ENCODE peak calls at places on chromosome 15, in eight cellular contexts. J, G, R, Q, Y, A, M and E are unnamed samples.

GRCh38 chr15:45606413-45606812 is 19.2 kb downstream of the BLOC1S6 start:
- DNase-seq in Y (no peak), Q (no peak), A (no peak), R (peak; percentile 42), J (no peak), M (no peak), G (no peak), E (no peak)

GRCh38 chr15:65926459-65926858 is 57.2 kb downstream of the RAB11A start:
- DNase-seq in A (no peak), Q (no peak), Y (no peak), J (no peak), G (no peak), R (no peak), M (no peak), E (no peak)

GRCh38 chr15:50140097-50140496 is 21.1 kb upstream of the ATP8B4 start:
- DNase-seq in G (no peak), M (no peak), R (no peak), Y (no peak), A (no peak), Q (no peak), J (no peak), E (no peak)

GRCh38 chr15:80779658-80780415 is 667 bp downstream of the CEMIP start:
- DNase-seq in J (peak; percentile 66), Y (no peak), M (peak; percentile 6), Q (no peak), R (peak; percentile 50), G (no peak), A (peak; percentile 14), E (peak; percentile 18)

GRCh38 chr15:88376574-88377174 is 90.5 kb downstream of the MRPL46 start:
- DNase-seq in Y (no peak), J (peak; percentile 44), G (no peak), R (peak; percentile 39), M (no peak), Q (no peak), A (no peak), E (no peak)

GRCh38 chr15:83225449-83225848 is 17.8 kb upstream of the HDGFL3 start:
- DNase-seq in M (no peak), R (no peak), Q (no peak), J (no peak), G (no peak), Y (no peak), A (no peak), E (no peak)

GRCh38 chr15:44726568-44727461 is 9.5 kb upstream of the TRIM69 start:
- DNase-seq in A (no peak), R (peak; percentile 93), Q (peak; percentile 49), G (peak; percentile 81), M (peak; percentile 76), Y (peak; percentile 80), J (peak; percentile 95), E (peak; percentile 79)

GRCh38 chr15:73051402-73051810 is 857 bp upstream of the NEO1 start:
- DNase-seq in M (no peak), J (no peak), R (no peak), Q (peak; percentile 68), A (peak; percentile 74), Y (no peak), G (no peak), E (no peak)

GRCh38 chr15:93243573-93243972 is 154.6 kb upstream of the RGMA start:
- DNase-seq in Y (no peak), A (no peak), Q (no peak), J (no peak), R (no peak), G (no peak), M (no peak), E (no peak)

GRCh38 chr15:25543156-25543555 is 104.3 kb upstream of the UBE3A start:
- DNase-seq in R (peak; percentile 1), J (peak; percentile 2), M (no peak), A (no peak), Q (no peak), G (no peak), Y (no peak), E (no peak)

GRCh38 chr15:68431037-68431791 is 749 bp downstream of the ITGA11 start:
- DNase-seq in G (no peak), A (peak; percentile 65), J (no peak), R (peak; percentile 39), M (no peak), Q (peak; percentile 17), Y (no peak), E (no peak)

GRCh38 chr15:48112242-48112641 is 8.5 kb upstream of the SLC24A5 start:
- DNase-seq in R (peak; percentile 46), Q (no peak), A (no peak), M (peak; percentile 25), G (no peak), Y (no peak), J (peak; percentile 8), E (no peak)

GRCh38 chr15:57562220-57562769 is 29.4 kb upstream of the MYZAP start:
- DNase-seq in A (no peak), M (no peak), R (no peak), Y (no peak), Q (no peak), J (no peak), G (no peak), E (no peak)

GRCh38 chr15:79283252-79284048 is 928 bp downstream of the ANKRD34C start:
- DNase-seq in Y (no peak), J (peak; percentile 31), G (peak; percentile 18), Q (no peak), M (no peak), A (peak; percentile 24), R (peak; percentile 28), E (peak; percentile 18)

GRCh38 chr15:31267161-31268107 is 59.2 kb upstream of the KLF13 start:
- DNase-seq in R (no peak), Q (peak; percentile 32), Y (no peak), J (no peak), G (peak; percentile 2), M (no peak), A (no peak), E (no peak)

GRCh38 chr15:40118473-40118872 is 9.8 kb upstream of the BMF start:
- DNase-seq in G (no peak), M (no peak), J (no peak), A (no peak), R (no peak), Q (no peak), Y (no peak), E (no peak)

GRCh38 chr15:86661580-86661979 is 581.9 kb downstream of the AGBL1 start:
- DNase-seq in R (no peak), A (no peak), G (no peak), M (no peak), J (no peak), Q (no peak), Y (no peak), E (no peak)

GRCh38 chr15:84079885-84080777 is 155.4 kb upstream of the GOLGA6L4 start:
- DNase-seq in A (peak; percentile 21), R (peak; percentile 25), G (peak; percentile 37), J (peak; percentile 6), M (peak; percentile 41), Y (no peak), Q (peak; percentile 26), E (peak; percentile 63)

GRCh38 chr15:52040167-52040900 is 21.3 kb downstream of the MAPK6 start:
- DNase-seq in R (peak; percentile 41), J (no peak), Y (no peak), A (no peak), Q (peak; percentile 48), M (no peak), G (no peak), E (no peak)

GRCh38 chr15:44319385-44319784 is 30.9 kb downstream of the GOLM2 start:
- DNase-seq in Q (no peak), G (no peak), M (no peak), R (no peak), Y (no peak), A (no peak), J (no peak), E (peak; percentile 34)

GRCh38 chr15:60396964-60397771 is 618 bp downstream of the ANXA2 start:
- DNase-seq in M (peak; percentile 4), Y (no peak), G (peak; percentile 60), Q (peak; percentile 66), J (peak; percentile 79), R (peak; percentile 82), A (peak; percentile 74), E (peak; percentile 73)

GRCh38 chr15:68311859-68312557 is 34.5 kb downstream of the FEM1B start:
- DNase-seq in J (no peak), Q (no peak), G (no peak), R (no peak), Y (no peak), A (no peak), M (no peak), E (no peak)

GRCh38 chr15:52136471-52136993 is 24.0 kb upstream of the BCL2L10 start:
- DNase-seq in G (no peak), A (no peak), M (no peak), R (no peak), Q (no peak), Y (no peak), J (no peak), E (no peak)

GRCh38 chr15:28094732-28095521 is 4.2 kb downstream of the OCA2 start:
- DNase-seq in G (no peak), A (peak; percentile 61), Q (peak; percentile 85), M (peak; percentile 5), J (no peak), R (no peak), Y (no peak), E (no peak)

GRCh38 chr15:25852696-25853524 is 10.2 kb downstream of the ATP10A start:
- DNase-seq in M (no peak), A (no peak), Q (no peak), Y (no peak), G (no peak), R (peak; percentile 18), J (no peak), E (no peak)

GRCh38 chr15:72784233-72784876 is 797 bp upstream of the ADPGK start:
- DNase-seq in Y (peak; percentile 49), Q (no peak), M (peak; percentile 46), J (peak; percentile 83), G (peak; percentile 61), A (no peak), R (peak; percentile 91), E (no peak)

GRCh38 chr15:64146041-64146440 is 5.5 kb upstream of the SNX22 start:
- DNase-seq in G (no peak), Y (no peak), M (no peak), Q (no peak), J (no peak), R (no peak), A (no peak), E (no peak)

GRCh38 chr15:55588818-55589122 is 625 bp upstream of the PYGO1 start:
- DNase-seq in R (no peak), G (no peak), J (no peak), Y (no peak), A (no peak), Q (no peak), M (no peak), E (no peak)

GRCh38 chr15:62455441-62455921 is 290.4 kb upstream of the C2CD4B start:
- DNase-seq in Q (no peak), M (no peak), J (peak; percentile 37), R (peak; percentile 22), A (no peak), Y (no peak), G (no peak), E (no peak)

GRCh38 chr15:29812384-29812694 is 9.9 kb downstream of the TJP1 start:
- DNase-seq in Y (no peak), R (peak; percentile 82), Q (no peak), M (no peak), J (peak; percentile 42), G (no peak), A (no peak), E (no peak)

GRCh38 chr15:62352817-62353216 is 187.7 kb upstream of the C2CD4B start:
- DNase-seq in M (no peak), Q (no peak), J (no peak), Y (no peak), A (no peak), R (no peak), G (no peak), E (no peak)

GRCh38 chr15:69718916-69719315 is 266.3 kb downstream of the RPLP1 start:
- DNase-seq in Y (no peak), A (no peak), J (no peak), M (no peak), R (no peak), Q (no peak), G (peak; percentile 15), E (no peak)

GRCh38 chr15:59685737-59686297 is 3.3 kb downstream of the BNIP2 start:
- DNase-seq in A (no peak), Q (no peak), J (peak; percentile 8), R (peak; percentile 59), M (no peak), Y (peak; percentile 28), G (no peak), E (no peak)

GRCh38 chr15:31228980-31229826 is 97.4 kb upstream of the KLF13 start:
- DNase-seq in R (no peak), J (no peak), G (no peak), Y (no peak), A (no peak), Q (peak; percentile 88), M (no peak), E (peak; percentile 85)